ENCODE peak calls at places on chromosomes 6 and 20, in nine cellular contexts. B is Peyer's patch; D is naive thymus-derived CD4-positive, alpha-beta T cell; O is activated CD8-positive, alpha-beta memory T cell treated with anti-CD3 and anti-CD28 coated beads for 4 hours; C is T-helper 9 cell; G is H9; H is NCI-H2171; W is brain pericyte; M is A549. I is an unnamed sample.
A peak's percentile ranks its signal among the peaks of the same experiment; 100 is the strongest.

GRCh38 chr20:63895886-63896135 is 885 bp downstream of the DNAJC5 start:
- DNase-seq in H (no peak), D (no peak), G (no peak), M (no peak), C (no peak), O (no peak), B (no peak), W (no peak), I (no peak)

GRCh38 chr20:20904171-20904831 is 191.9 kb upstream of the RALGAPA2 start:
- DNase-seq in C (no peak), G (no peak), O (no peak), W (no peak), M (no peak), D (no peak), B (no peak), H (no peak), I (no peak)

GRCh38 chr20:23061713-23062561 is 12.5 kb upstream of the THBD start:
- DNase-seq in O (no peak), C (no peak), B (no peak), W (no peak), M (peak; percentile 67), H (no peak), D (no peak), G (peak; percentile 82), I (peak; percentile 27)

GRCh38 chr20:24673678-24674570 is 204.5 kb downstream of the SYNDIG1 start:
- DNase-seq in G (no peak), H (no peak), O (no peak), M (no peak), W (no peak), B (peak; percentile 12), C (no peak), D (no peak), I (no peak)

GRCh38 chr6:149484733-149485700 is at the start of gene ZC3H12D:
- DNase-seq in C (peak; percentile 74), B (peak; percentile 88), M (peak; percentile 34), W (peak; percentile 74), H (no peak), O (peak; percentile 62), G (peak; percentile 59), D (peak; percentile 78), I (peak; percentile 85)

GRCh38 chr6:42552380-42552779 is 11.4 kb upstream of the UBR2 start:
- DNase-seq in D (no peak), C (no peak), H (no peak), O (no peak), B (no peak), G (no peak), M (no peak), W (no peak), I (no peak)

GRCh38 chr6:7467007-7467897 is 74.2 kb upstream of the DSP start:
- DNase-seq in B (peak; percentile 69), C (no peak), O (no peak), H (no peak), D (no peak), W (no peak), M (no peak), G (no peak), I (no peak)

GRCh38 chr20:58625585-58625984 is 25.5 kb upstream of the STX16 start:
- DNase-seq in C (no peak), W (no peak), H (no peak), G (no peak), O (no peak), B (peak; percentile 14), D (no peak), M (no peak), I (no peak)

GRCh38 chr6:168133186-168133585 is 54.2 kb upstream of the FRMD1 start:
- DNase-seq in D (no peak), H (no peak), B (no peak), C (no peak), W (peak; percentile 53), M (no peak), O (no peak), G (peak; percentile 46), I (no peak)

GRCh38 chr6:39377530-39377929 is 55.0 kb upstream of the KCNK16 start:
- DNase-seq in W (peak; percentile 44), B (no peak), D (no peak), H (peak; percentile 50), C (no peak), G (peak; percentile 84), O (no peak), M (peak; percentile 36), I (peak; percentile 15)

GRCh38 chr6:42010185-42010872 is 40.0 kb upstream of the TAF8 start:
- DNase-seq in W (no peak), D (peak; percentile 35), H (peak; percentile 16), O (no peak), M (no peak), B (no peak), G (peak; percentile 69), C (no peak), I (peak; percentile 99)

GRCh38 chr20:14830899-14831298 is 493.5 kb upstream of the FLRT3 start:
- DNase-seq in M (no peak), H (peak; percentile 74), W (no peak), D (no peak), C (no peak), O (no peak), B (no peak), G (no peak), I (no peak)

GRCh38 chr20:56359212-56360132 is 698 bp downstream of the FAM210B start:
- DNase-seq in M (peak; percentile 30), W (peak; percentile 15), B (peak; percentile 65), G (peak; percentile 39), D (peak; percentile 27), H (no peak), O (no peak), C (no peak), I (no peak)

GRCh38 chr20:58568441-58568931 is 53.3 kb upstream of the APCDD1L start:
- DNase-seq in B (no peak), M (no peak), H (no peak), O (no peak), D (no peak), C (no peak), G (no peak), W (no peak), I (no peak)

GRCh38 chr6:112117554-112117953 is 30.2 kb downstream of the FAM229B start:
- DNase-seq in O (no peak), M (no peak), C (no peak), G (no peak), D (no peak), W (no peak), H (no peak), B (no peak), I (no peak)

GRCh38 chr20:46111028-46111835 is 6.9 kb upstream of the CD40 start:
- DNase-seq in W (no peak), C (no peak), D (no peak), M (no peak), O (no peak), B (no peak), H (no peak), G (no peak), I (no peak)

GRCh38 chr6:134165827-134166226 is 113.4 kb upstream of the SLC2A12 start:
- DNase-seq in M (no peak), O (no peak), B (no peak), C (no peak), G (no peak), W (no peak), H (no peak), D (no peak), I (no peak)

GRCh38 chr20:38806855-38807655 is 1.6 kb downstream of the PPP1R16B start:
- DNase-seq in D (peak; percentile 34), W (no peak), O (peak; percentile 35), M (no peak), H (no peak), C (peak; percentile 42), B (no peak), G (no peak), I (no peak)

GRCh38 chr20:1336699-1337387 is 7.9 kb upstream of the SDCBP2 start:
- DNase-seq in B (no peak), C (no peak), D (no peak), W (no peak), M (no peak), H (no peak), G (peak; percentile 31), O (no peak), I (peak; percentile 4)

GRCh38 chr6:131741688-131742393 is 31.0 kb upstream of the CTAGE9 start:
- DNase-seq in O (no peak), H (no peak), W (no peak), C (no peak), G (no peak), B (no peak), D (no peak), M (no peak), I (no peak)

GRCh38 chr20:64091762-64092161 is 7.6 kb upstream of the LKAAEAR1 start:
- DNase-seq in W (no peak), M (no peak), C (no peak), B (no peak), G (peak; percentile 54), O (no peak), D (no peak), H (peak; percentile 61), I (no peak)

GRCh38 chr6:159044899-159045727 is at the start of gene TAGAP:
- DNase-seq in W (no peak), M (no peak), C (peak; percentile 75), D (peak; percentile 81), O (peak; percentile 86), H (peak; percentile 41), G (no peak), B (no peak), I (peak; percentile 87)

GRCh38 chr6:33029297-33030184 is 20.1 kb upstream of the HLA-DOA start:
- DNase-seq in G (no peak), D (no peak), H (no peak), W (no peak), O (no peak), M (no peak), B (no peak), C (no peak), I (no peak)

GRCh38 chr20:45343445-45343866 is 4.8 kb downstream of the SDC4 start:
- DNase-seq in G (no peak), O (no peak), W (no peak), H (no peak), D (no peak), M (no peak), B (peak; percentile 68), C (no peak), I (no peak)

GRCh38 chr6:151661928-151662327 is 145.6 kb upstream of the ESR1 start:
- DNase-seq in D (no peak), M (no peak), B (no peak), C (no peak), W (no peak), G (peak; percentile 75), H (no peak), O (no peak), I (no peak)

GRCh38 chr6:63649847-63650265 is 14.3 kb downstream of the PHF3 start:
- DNase-seq in H (no peak), G (no peak), M (no peak), B (no peak), O (no peak), W (no peak), C (no peak), D (no peak), I (no peak)

GRCh38 chr6:64489760-64490159 is 854.2 kb downstream of the PHF3 start:
- DNase-seq in G (no peak), B (no peak), M (no peak), C (no peak), W (no peak), D (no peak), O (no peak), H (no peak), I (no peak)

GRCh38 chr20:52056203-52057062 is 135.1 kb downstream of the ZFP64 start:
- DNase-seq in O (no peak), B (no peak), W (no peak), M (peak; percentile 19), G (no peak), H (no peak), D (no peak), C (no peak), I (no peak)

GRCh38 chr20:48824830-48825550 is 2.8 kb downstream of the PREX1 start:
- DNase-seq in B (no peak), O (no peak), W (no peak), G (no peak), C (no peak), H (no peak), D (no peak), M (no peak), I (no peak)

GRCh38 chr6:22828179-22829062 is 259.1 kb downstream of the HDGFL1 start:
- DNase-seq in D (no peak), H (no peak), G (peak; percentile 59), O (no peak), W (peak; percentile 69), B (no peak), M (peak; percentile 72), C (no peak), I (peak; percentile 24)

GRCh38 chr6:170149681-170150589 is 140.9 kb downstream of the DLL1 start:
- DNase-seq in H (peak; percentile 23), G (no peak), C (no peak), B (no peak), O (no peak), W (no peak), D (no peak), M (no peak), I (no peak)